ENCODE peak calls at places on chromosomes 13 and 19, in six cellular contexts. One of them, this sample, is unnamed.

GRCh38 chr13:50593228-50593627 is 250.3 kb downstream of the DLEU7 start:
- DNase-seq in fibroblast of mammary gland: no peak
- DNase-seq in fibroblast of lung: no peak
- DNase-seq in fibroblast of pulmonary artery: no peak
- DNase-seq in aorta: no peak
- DNase-seq in stomach: no peak
- DNase-seq in this sample: no peak

GRCh38 chr13:83048419-83048818 is 833.9 kb downstream of the SLITRK1 start:
- DNase-seq in fibroblast of mammary gland: peak
- DNase-seq in fibroblast of lung: no peak
- DNase-seq in fibroblast of pulmonary artery: peak
- DNase-seq in aorta: no peak
- DNase-seq in stomach: no peak
- DNase-seq in this sample: no peak

GRCh38 chr19:53002479-53002878 is 11.2 kb upstream of the ERVV-1 start:
- DNase-seq in fibroblast of mammary gland: no peak
- DNase-seq in fibroblast of lung: no peak
- DNase-seq in fibroblast of pulmonary artery: no peak
- DNase-seq in aorta: no peak
- DNase-seq in stomach: no peak
- DNase-seq in this sample: no peak

GRCh38 chr19:48873476-48874308 is 1.5 kb downstream of the PPP1R15A start:
- DNase-seq in fibroblast of mammary gland: no peak
- DNase-seq in fibroblast of lung: no peak
- DNase-seq in fibroblast of pulmonary artery: peak
- DNase-seq in aorta: no peak
- DNase-seq in stomach: no peak
- DNase-seq in this sample: no peak

GRCh38 chr13:53217221-53217620 is 188.6 kb downstream of the OLFM4 start:
- DNase-seq in fibroblast of mammary gland: no peak
- DNase-seq in fibroblast of lung: no peak
- DNase-seq in fibroblast of pulmonary artery: no peak
- DNase-seq in aorta: no peak
- DNase-seq in stomach: no peak
- DNase-seq in this sample: no peak

GRCh38 chr13:20258963-20259288 is 26.8 kb upstream of the GJB6 start:
- DNase-seq in fibroblast of mammary gland: no peak
- DNase-seq in fibroblast of lung: no peak
- DNase-seq in fibroblast of pulmonary artery: no peak
- DNase-seq in aorta: no peak
- DNase-seq in stomach: no peak
- DNase-seq in this sample: no peak

GRCh38 chr19:49421878-49422202 is 1.4 kb downstream of the PTH2 start:
- DNase-seq in fibroblast of mammary gland: no peak
- DNase-seq in fibroblast of lung: no peak
- DNase-seq in fibroblast of pulmonary artery: no peak
- DNase-seq in aorta: no peak
- DNase-seq in stomach: no peak
- DNase-seq in this sample: no peak

GRCh38 chr19:48896191-48896720 is 2.3 kb downstream of the TULP2 start:
- DNase-seq in fibroblast of mammary gland: peak
- DNase-seq in fibroblast of lung: peak
- DNase-seq in fibroblast of pulmonary artery: peak
- DNase-seq in aorta: peak
- DNase-seq in stomach: no peak
- DNase-seq in this sample: no peak

GRCh38 chr13:39273953-39274352 is 235.7 kb downstream of the NHLRC3 start:
- DNase-seq in fibroblast of mammary gland: no peak
- DNase-seq in fibroblast of lung: peak
- DNase-seq in fibroblast of pulmonary artery: peak
- DNase-seq in aorta: no peak
- DNase-seq in stomach: peak
- DNase-seq in this sample: peak

GRCh38 chr19:2863818-2864217 is 3.3 kb upstream of the ZNF556 start:
- DNase-seq in fibroblast of mammary gland: no peak
- DNase-seq in fibroblast of lung: no peak
- DNase-seq in fibroblast of pulmonary artery: no peak
- DNase-seq in aorta: no peak
- DNase-seq in stomach: no peak
- DNase-seq in this sample: no peak

GRCh38 chr19:30374791-30375650 is 2.8 kb downstream of the ZNF536 start:
- DNase-seq in fibroblast of mammary gland: no peak
- DNase-seq in fibroblast of lung: no peak
- DNase-seq in fibroblast of pulmonary artery: no peak
- DNase-seq in aorta: no peak
- DNase-seq in stomach: peak
- DNase-seq in this sample: no peak
- H3K4me3 ChIP-seq in fibroblast of mammary gland: no peak
- H3K4me3 ChIP-seq in fibroblast of lung: no peak
- H3K4me3 ChIP-seq in fibroblast of pulmonary artery: no peak
- H3K4me3 ChIP-seq in aorta: no peak
- H3K4me3 ChIP-seq in stomach: peak
- H3K4me3 ChIP-seq in this sample: no peak

DNA sequence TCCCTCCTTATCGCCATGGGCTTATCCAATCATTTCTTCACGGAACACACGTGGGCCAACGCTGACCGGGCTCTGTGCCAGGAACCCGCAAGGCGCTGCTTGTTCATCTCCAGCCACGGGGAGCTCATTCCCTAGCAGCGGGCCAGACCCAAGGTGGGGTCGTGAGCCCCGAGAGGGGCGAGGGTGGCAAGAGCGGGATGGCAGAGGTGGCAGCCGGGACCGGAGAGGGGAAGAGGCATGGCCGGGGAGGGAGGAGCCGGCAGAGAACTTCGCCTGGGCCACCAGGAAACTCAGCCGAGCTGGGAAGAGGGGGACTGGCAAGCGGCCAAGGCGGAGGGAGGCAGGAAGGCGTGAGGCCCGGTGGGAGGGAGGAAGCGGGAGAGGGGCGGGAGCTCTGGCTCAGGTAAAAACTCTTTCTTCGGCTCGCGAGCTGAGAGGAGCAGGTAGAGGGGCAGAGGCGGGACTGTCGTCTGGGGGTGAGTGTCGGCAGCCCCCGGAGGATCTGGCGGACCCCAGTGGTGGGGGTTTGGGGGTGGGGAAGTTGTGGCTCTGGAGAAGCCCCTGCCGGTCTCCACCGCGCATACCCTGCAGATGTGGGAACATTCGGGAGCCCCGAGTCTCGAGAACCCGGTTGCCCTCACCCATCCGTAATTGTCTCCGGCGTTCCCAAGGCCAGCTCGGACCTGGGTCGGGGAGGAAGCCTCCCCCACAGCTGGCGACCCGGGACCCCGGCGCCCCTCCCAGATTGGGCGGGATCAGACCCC is at the start of gene B3GNT3:
- DNase-seq in fibroblast of mammary gland: no peak
- DNase-seq in fibroblast of lung: no peak
- DNase-seq in fibroblast of pulmonary artery: peak
- DNase-seq in aorta: peak
- DNase-seq in stomach: peak
- DNase-seq in this sample: peak
- H3K4me3 ChIP-seq in fibroblast of mammary gland: no peak
- H3K4me3 ChIP-seq in fibroblast of lung: no peak
- H3K4me3 ChIP-seq in fibroblast of pulmonary artery: no peak
- H3K4me3 ChIP-seq in aorta: no peak
- H3K4me3 ChIP-seq in stomach: peak
- H3K4me3 ChIP-seq in this sample: peak

DNA sequence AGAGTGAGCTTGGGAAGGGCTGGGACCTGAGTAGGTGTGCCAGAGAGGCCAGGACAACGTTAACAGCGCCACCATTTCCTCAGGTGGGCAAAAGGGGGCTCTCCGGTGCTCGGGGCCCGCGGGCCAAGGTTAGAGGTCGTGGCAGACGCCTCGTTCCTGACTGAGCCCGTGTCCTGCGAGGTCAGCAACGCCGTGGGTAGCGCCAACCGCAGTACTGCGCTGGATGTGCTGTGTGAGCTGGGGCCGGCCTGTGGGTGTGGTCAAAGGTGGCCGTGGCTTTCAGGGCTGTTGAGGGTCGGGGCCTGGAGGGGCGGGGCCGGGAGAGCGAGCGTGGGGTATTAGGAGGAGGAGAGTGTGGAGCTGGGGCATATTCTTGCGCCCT is 3.7 kb downstream of the KIRREL2 start:
- DNase-seq in fibroblast of mammary gland: no peak
- DNase-seq in fibroblast of lung: no peak
- DNase-seq in fibroblast of pulmonary artery: no peak
- DNase-seq in aorta: no peak
- DNase-seq in stomach: no peak
- DNase-seq in this sample: no peak
- H3K4me3 ChIP-seq in fibroblast of mammary gland: no peak
- H3K4me3 ChIP-seq in fibroblast of lung: no peak
- H3K4me3 ChIP-seq in fibroblast of pulmonary artery: no peak
- H3K4me3 ChIP-seq in aorta: no peak
- H3K4me3 ChIP-seq in stomach: peak
- H3K4me3 ChIP-seq in this sample: no peak

GRCh38 chr19:7679771-7680605 is 645 bp upstream of the TRAPPC5 start:
- DNase-seq in fibroblast of mammary gland: no peak
- DNase-seq in fibroblast of lung: no peak
- DNase-seq in fibroblast of pulmonary artery: no peak
- DNase-seq in aorta: no peak
- DNase-seq in stomach: no peak
- DNase-seq in this sample: no peak

GRCh38 chr19:7680606-7681335 is at the start of gene TRAPPC5:
- DNase-seq in fibroblast of mammary gland: peak
- DNase-seq in fibroblast of lung: peak
- DNase-seq in fibroblast of pulmonary artery: peak
- DNase-seq in aorta: peak
- DNase-seq in stomach: peak
- DNase-seq in this sample: peak

GRCh38 chr19:7676854-7677253 is at the start of gene MCEMP1:
- DNase-seq in fibroblast of mammary gland: no peak
- DNase-seq in fibroblast of lung: no peak
- DNase-seq in fibroblast of pulmonary artery: no peak
- DNase-seq in aorta: no peak
- DNase-seq in stomach: no peak
- DNase-seq in this sample: no peak

GRCh38 chr19:7677664-7678311 is 898 bp downstream of the MCEMP1 start:
- DNase-seq in fibroblast of mammary gland: no peak
- DNase-seq in fibroblast of lung: no peak
- DNase-seq in fibroblast of pulmonary artery: no peak
- DNase-seq in aorta: no peak
- DNase-seq in stomach: no peak
- DNase-seq in this sample: no peak

GRCh38 chr19:7679017-7679720 is 1.5 kb upstream of the TRAPPC5 start:
- DNase-seq in fibroblast of mammary gland: no peak
- DNase-seq in fibroblast of lung: no peak
- DNase-seq in fibroblast of pulmonary artery: no peak
- DNase-seq in aorta: peak
- DNase-seq in stomach: no peak
- DNase-seq in this sample: peak
- H3K4me3 ChIP-seq in fibroblast of mammary gland: no peak
- H3K4me3 ChIP-seq in fibroblast of lung: no peak
- H3K4me3 ChIP-seq in fibroblast of pulmonary artery: no peak
- H3K4me3 ChIP-seq in aorta: no peak
- H3K4me3 ChIP-seq in stomach: peak
- H3K4me3 ChIP-seq in this sample: no peak

GRCh38 chr19:55644842-55645511 is 1.5 kb downstream of the ZNF581 start:
- DNase-seq in fibroblast of mammary gland: no peak
- DNase-seq in fibroblast of lung: no peak
- DNase-seq in fibroblast of pulmonary artery: no peak
- DNase-seq in aorta: no peak
- DNase-seq in stomach: no peak
- DNase-seq in this sample: no peak
- H3K4me3 ChIP-seq in fibroblast of mammary gland: peak
- H3K4me3 ChIP-seq in fibroblast of lung: no peak
- H3K4me3 ChIP-seq in fibroblast of pulmonary artery: peak
- H3K4me3 ChIP-seq in aorta: no peak
- H3K4me3 ChIP-seq in stomach: peak
- H3K4me3 ChIP-seq in this sample: no peak

DNA sequence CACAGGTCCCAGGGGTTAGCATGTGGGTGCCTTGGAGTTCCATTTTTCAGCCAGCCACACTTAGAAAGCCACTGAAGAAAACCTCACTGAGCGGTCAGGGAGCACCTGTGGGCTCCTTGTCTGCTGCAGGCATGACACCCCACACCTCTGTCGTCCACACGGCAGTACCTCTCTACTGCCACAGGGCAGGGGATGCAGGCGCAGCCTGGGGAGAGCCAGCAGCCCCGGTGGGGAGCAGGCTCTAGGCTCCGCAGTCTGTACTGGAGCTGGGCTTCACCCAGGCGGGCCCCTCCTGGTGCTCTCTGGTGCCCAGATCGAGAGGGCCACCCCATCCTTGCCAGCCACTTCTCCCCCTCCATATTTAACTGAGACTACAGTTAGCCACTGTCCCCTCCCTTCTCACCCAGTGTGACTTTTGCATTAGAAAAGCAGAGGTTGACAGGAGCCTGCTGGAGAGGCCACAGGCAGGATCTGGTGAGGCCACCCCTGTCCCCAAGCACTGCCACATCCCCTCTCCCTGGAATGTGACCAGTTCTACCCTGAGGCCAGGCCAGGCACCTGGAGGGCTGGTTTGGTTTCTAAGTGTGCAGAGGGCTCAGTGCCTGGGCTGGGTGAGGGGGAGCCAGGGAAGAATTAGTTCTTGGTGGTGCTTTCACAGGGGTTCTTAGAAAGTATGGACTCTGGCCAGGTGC is 104.4 kb downstream of the KDM4B start:
- DNase-seq in fibroblast of mammary gland: no peak
- DNase-seq in fibroblast of lung: no peak
- DNase-seq in fibroblast of pulmonary artery: no peak
- DNase-seq in aorta: no peak
- DNase-seq in stomach: no peak
- DNase-seq in this sample: no peak
- H3K4me3 ChIP-seq in fibroblast of mammary gland: no peak
- H3K4me3 ChIP-seq in fibroblast of lung: no peak
- H3K4me3 ChIP-seq in fibroblast of pulmonary artery: no peak
- H3K4me3 ChIP-seq in aorta: no peak
- H3K4me3 ChIP-seq in stomach: no peak
- H3K4me3 ChIP-seq in this sample: no peak

DNA sequence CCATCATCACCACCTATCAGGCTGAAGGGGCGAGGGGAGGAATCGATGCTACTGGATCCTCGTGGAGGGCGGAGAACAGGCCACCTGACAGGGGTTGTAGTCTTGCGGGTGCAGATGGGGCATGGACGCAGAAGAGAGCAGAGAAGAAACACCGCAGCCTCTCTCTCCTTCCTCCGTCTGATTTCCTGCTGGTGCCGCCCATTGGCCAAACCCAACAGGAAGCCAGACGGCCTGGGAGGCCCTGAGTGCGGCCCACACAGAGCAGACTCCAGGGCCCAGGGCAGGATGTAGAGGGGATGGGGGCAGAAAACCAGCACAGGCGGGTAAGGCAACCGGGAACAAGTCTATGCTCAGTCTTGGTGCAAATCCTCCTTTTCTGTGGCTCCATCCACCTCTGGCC is 15.4 kb downstream of the CEBPA start:
- DNase-seq in fibroblast of mammary gland: no peak
- DNase-seq in fibroblast of lung: no peak
- DNase-seq in fibroblast of pulmonary artery: no peak
- DNase-seq in aorta: peak
- DNase-seq in stomach: no peak
- DNase-seq in this sample: no peak
- H3K4me3 ChIP-seq in fibroblast of mammary gland: no peak
- H3K4me3 ChIP-seq in fibroblast of lung: no peak
- H3K4me3 ChIP-seq in fibroblast of pulmonary artery: no peak
- H3K4me3 ChIP-seq in aorta: no peak
- H3K4me3 ChIP-seq in stomach: no peak
- H3K4me3 ChIP-seq in this sample: no peak